ENCODE peak calls at places on chromosomes 7 and 10, in five cellular contexts. One of them, this sample, is unnamed.

GRCh38 chr7:101733713-101734475 is 83.5 kb upstream of the CUX1 start:
- DNase-seq in neuronal stem cell: peak
- DNase-seq in H9: peak
- DNase-seq in mesenchymal stem cell: peak
- DNase-seq in mesendoderm: peak
- DNase-seq in this sample: peak

GRCh38 chr7:38746438-38746837 is 115.3 kb upstream of the AMPH start:
- DNase-seq in mesendoderm: no peak
- DNase-seq in neuronal stem cell: no peak
- DNase-seq in mesenchymal stem cell: no peak
- DNase-seq in H9: no peak
- DNase-seq in this sample: no peak

GRCh38 chr7:129098409-129099084 is 43.6 kb upstream of the TNPO3 start:
- DNase-seq in H9: no peak
- DNase-seq in neuronal stem cell: no peak
- DNase-seq in mesendoderm: no peak
- DNase-seq in mesenchymal stem cell: no peak
- DNase-seq in this sample: no peak

GRCh38 chr7:93407239-93407638 is 167.3 kb downstream of the CALCR start:
- DNase-seq in mesenchymal stem cell: no peak
- DNase-seq in H9: no peak
- DNase-seq in mesendoderm: peak
- DNase-seq in neuronal stem cell: no peak
- DNase-seq in this sample: no peak

GRCh38 chr7:128783143-128783799 is 7.7 kb upstream of the OPN1SW start:
- DNase-seq in mesendoderm: peak
- DNase-seq in neuronal stem cell: no peak
- DNase-seq in H9: peak
- DNase-seq in mesenchymal stem cell: peak
- DNase-seq in this sample: peak

GRCh38 chr10:79248341-79248931 is 98.8 kb upstream of the PPIF start:
- DNase-seq in neuronal stem cell: no peak
- DNase-seq in mesenchymal stem cell: peak
- DNase-seq in mesendoderm: no peak
- DNase-seq in H9: no peak
- DNase-seq in this sample: no peak

GRCh38 chr7:64877714-64878610 is 25.1 kb upstream of the ZNF273 start:
- DNase-seq in neuronal stem cell: no peak
- DNase-seq in H9: peak
- DNase-seq in mesenchymal stem cell: no peak
- DNase-seq in mesendoderm: no peak
- DNase-seq in this sample: no peak

GRCh38 chr10:3813267-3813666 is 28.3 kb upstream of the KLF6 start:
- DNase-seq in neuronal stem cell: no peak
- DNase-seq in mesendoderm: no peak
- DNase-seq in H9: no peak
- DNase-seq in mesenchymal stem cell: no peak
- DNase-seq in this sample: no peak

GRCh38 chr7:112547916-112548315 is 67.1 kb downstream of the LSMEM1 start:
- DNase-seq in mesendoderm: no peak
- DNase-seq in mesenchymal stem cell: no peak
- DNase-seq in neuronal stem cell: no peak
- DNase-seq in H9: no peak
- DNase-seq in this sample: peak

GRCh38 chr7:112550468-112551060 is 69.8 kb downstream of the LSMEM1 start:
- DNase-seq in neuronal stem cell: no peak
- DNase-seq in mesendoderm: peak
- DNase-seq in mesenchymal stem cell: peak
- DNase-seq in H9: no peak
- DNase-seq in this sample: peak

GRCh38 chr7:112540839-112541577 is 60.2 kb downstream of the LSMEM1 start:
- DNase-seq in neuronal stem cell: no peak
- DNase-seq in mesenchymal stem cell: no peak
- DNase-seq in H9: no peak
- DNase-seq in mesendoderm: no peak
- DNase-seq in this sample: no peak

GRCh38 chr7:112546723-112547513 is 66.1 kb downstream of the LSMEM1 start:
- DNase-seq in mesendoderm: peak
- DNase-seq in neuronal stem cell: no peak
- DNase-seq in mesenchymal stem cell: no peak
- DNase-seq in H9: peak
- DNase-seq in this sample: peak
- H4K8ac ChIP-seq in mesendoderm: no peak
- H4K8ac ChIP-seq in neuronal stem cell: no peak
- H4K8ac ChIP-seq in mesenchymal stem cell: no peak
- H4K8ac ChIP-seq in H9: no peak
- H4K8ac ChIP-seq in this sample: no peak

GRCh38 chr10:25694976-25695375 is 239.1 kb upstream of the MYO3A start:
- DNase-seq in mesendoderm: no peak
- DNase-seq in H9: no peak
- DNase-seq in neuronal stem cell: no peak
- DNase-seq in mesenchymal stem cell: no peak
- DNase-seq in this sample: no peak

GRCh38 chr10:25694206-25694933 is 239.7 kb upstream of the MYO3A start:
- DNase-seq in neuronal stem cell: no peak
- DNase-seq in mesenchymal stem cell: no peak
- DNase-seq in H9: no peak
- DNase-seq in mesendoderm: peak
- DNase-seq in this sample: no peak

DNA sequence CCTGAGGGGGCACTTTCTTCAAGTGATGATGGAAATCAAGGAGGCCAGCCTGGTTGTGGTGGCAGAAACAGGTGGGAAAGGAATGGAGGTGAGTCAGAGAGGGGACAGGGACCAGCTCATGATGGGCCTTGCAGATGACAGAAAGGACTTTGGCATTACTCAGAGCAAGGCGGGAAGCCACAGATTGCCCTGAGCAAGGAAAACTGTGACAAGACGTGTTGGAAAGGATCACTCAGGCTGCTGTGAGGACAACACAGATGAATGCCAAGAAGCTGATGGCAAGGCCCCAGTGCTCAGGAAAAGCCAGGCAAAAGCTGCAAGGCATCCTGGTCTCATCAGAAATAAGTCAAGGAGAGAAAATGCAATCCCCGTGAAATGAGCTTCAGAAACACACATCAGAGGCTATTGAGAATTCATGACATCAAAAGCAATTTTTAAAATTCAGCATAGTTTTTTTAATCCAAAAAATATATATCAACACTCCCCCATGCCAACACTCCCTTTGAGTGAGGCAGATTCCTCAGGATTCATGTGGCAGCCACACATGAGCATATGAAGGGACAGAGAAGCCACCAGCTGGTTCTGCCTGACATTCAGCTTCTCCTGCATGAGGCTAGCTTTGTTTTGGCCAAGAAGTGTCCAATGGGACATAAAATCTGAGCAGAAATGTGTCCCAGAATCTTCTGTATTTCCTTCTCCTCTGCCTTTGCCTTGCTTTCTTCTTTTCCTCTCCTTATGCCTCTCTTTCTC is 244.5 kb upstream of the MYO3A start:
- DNase-seq in neuronal stem cell: no peak
- DNase-seq in mesendoderm: peak
- DNase-seq in H9: no peak
- DNase-seq in mesenchymal stem cell: no peak
- DNase-seq in this sample: no peak
- H2BK5ac ChIP-seq in neuronal stem cell: no peak
- H2BK5ac ChIP-seq in mesendoderm: no peak
- H2BK5ac ChIP-seq in H9: no peak
- H2BK5ac ChIP-seq in mesenchymal stem cell: no peak
- H2BK5ac ChIP-seq in this sample: no peak

GRCh38 chr7:85261341-85261740 is 74.5 kb upstream of the SEMA3D start:
- DNase-seq in neuronal stem cell: no peak
- DNase-seq in mesenchymal stem cell: peak
- DNase-seq in mesendoderm: no peak
- DNase-seq in H9: no peak
- DNase-seq in this sample: peak

GRCh38 chr7:85262891-85263290 is 76.0 kb upstream of the SEMA3D start:
- DNase-seq in H9: no peak
- DNase-seq in neuronal stem cell: no peak
- DNase-seq in mesenchymal stem cell: no peak
- DNase-seq in mesendoderm: no peak
- DNase-seq in this sample: no peak
- H4K8ac ChIP-seq in H9: no peak
- H4K8ac ChIP-seq in neuronal stem cell: no peak
- H4K8ac ChIP-seq in mesenchymal stem cell: no peak
- H4K8ac ChIP-seq in mesendoderm: no peak
- H4K8ac ChIP-seq in this sample: no peak

DNA sequence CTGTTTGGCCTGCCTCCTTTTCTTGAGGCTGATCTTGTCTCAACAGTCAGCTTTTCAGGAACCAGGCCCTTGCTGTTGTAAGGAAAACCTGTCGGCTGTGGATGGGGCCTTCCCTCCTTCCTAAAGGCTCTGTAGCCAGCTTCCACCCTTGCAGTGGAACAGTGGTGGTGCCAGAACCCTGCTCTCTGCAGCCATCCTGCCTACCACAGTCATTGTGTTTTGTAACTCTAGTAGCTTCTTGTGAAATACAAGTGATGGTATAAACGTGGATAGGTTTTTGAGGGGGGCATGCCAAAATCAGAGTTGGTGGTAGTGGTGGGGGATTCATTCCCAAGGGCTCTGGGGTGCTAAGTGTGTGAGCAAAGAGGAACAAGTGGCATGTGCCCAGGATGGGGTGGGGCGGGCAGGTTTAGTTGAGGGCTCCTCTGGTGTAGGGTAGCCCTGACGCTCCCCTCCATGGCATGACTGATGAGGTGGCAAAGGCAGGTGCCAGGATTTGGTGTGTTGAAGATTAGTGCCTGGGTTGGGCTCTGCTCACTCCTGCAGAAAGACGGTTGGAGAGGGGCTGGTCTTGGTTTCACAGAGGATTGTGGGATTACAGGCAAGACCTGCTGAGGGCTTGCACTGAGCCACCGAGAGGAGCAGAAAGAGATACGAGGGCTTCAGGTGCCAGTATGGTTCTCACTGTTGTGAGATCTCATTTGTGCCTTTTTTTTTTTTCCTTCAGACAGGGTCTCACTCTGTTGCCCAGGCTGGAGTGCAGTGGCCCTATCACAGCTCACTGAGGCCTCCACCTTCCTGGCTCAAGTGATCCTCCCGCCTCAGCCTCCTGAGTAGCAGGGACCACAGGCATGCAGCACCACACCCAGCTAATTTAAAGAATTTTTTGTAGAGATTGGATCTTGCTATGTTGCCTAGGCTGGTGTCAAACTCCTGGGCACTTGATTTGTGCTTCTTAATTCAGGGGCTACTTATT is 7.4 kb downstream of the TSPAN14 start:
- DNase-seq in H9: no peak
- DNase-seq in mesenchymal stem cell: no peak
- DNase-seq in neuronal stem cell: no peak
- DNase-seq in mesendoderm: no peak
- DNase-seq in this sample: no peak
- H2BK5ac ChIP-seq in H9: no peak
- H2BK5ac ChIP-seq in mesenchymal stem cell: no peak
- H2BK5ac ChIP-seq in neuronal stem cell: no peak
- H2BK5ac ChIP-seq in mesendoderm: peak
- H2BK5ac ChIP-seq in this sample: peak

GRCh38 chr10:84237199-84238051 is 3.9 kb downstream of the LRIT1 start:
- DNase-seq in H9: peak
- DNase-seq in mesenchymal stem cell: no peak
- DNase-seq in mesendoderm: peak
- DNase-seq in neuronal stem cell: peak
- DNase-seq in this sample: no peak
- H4K8ac ChIP-seq in H9: no peak
- H4K8ac ChIP-seq in mesenchymal stem cell: no peak
- H4K8ac ChIP-seq in mesendoderm: no peak
- H4K8ac ChIP-seq in neuronal stem cell: no peak
- H4K8ac ChIP-seq in this sample: no peak

GRCh38 chr7:30474485-30474884 is 4.1 kb downstream of the NOD1 start:
- DNase-seq in neuronal stem cell: no peak
- DNase-seq in H9: no peak
- DNase-seq in mesendoderm: no peak
- DNase-seq in mesenchymal stem cell: no peak
- DNase-seq in this sample: no peak
- H2BK5ac ChIP-seq in neuronal stem cell: no peak
- H2BK5ac ChIP-seq in H9: no peak
- H2BK5ac ChIP-seq in mesendoderm: no peak
- H2BK5ac ChIP-seq in mesenchymal stem cell: no peak
- H2BK5ac ChIP-seq in this sample: no peak

GRCh38 chr7:51067757-51068156 is 248.9 kb downstream of the COBL start:
- DNase-seq in neuronal stem cell: peak
- DNase-seq in H9: peak
- DNase-seq in mesendoderm: peak
- DNase-seq in mesenchymal stem cell: peak
- DNase-seq in this sample: peak
- H4K8ac ChIP-seq in neuronal stem cell: no peak
- H4K8ac ChIP-seq in H9: no peak
- H4K8ac ChIP-seq in mesendoderm: no peak
- H4K8ac ChIP-seq in mesenchymal stem cell: peak
- H4K8ac ChIP-seq in this sample: no peak

GRCh38 chr7:150415161-150416160 is 35.0 kb upstream of the GIMAP8 start:
- DNase-seq in mesendoderm: no peak
- DNase-seq in mesenchymal stem cell: no peak
- DNase-seq in H9: peak
- DNase-seq in neuronal stem cell: no peak
- DNase-seq in this sample: no peak
- H2BK5ac ChIP-seq in mesendoderm: no peak
- H2BK5ac ChIP-seq in mesenchymal stem cell: no peak
- H2BK5ac ChIP-seq in H9: no peak
- H2BK5ac ChIP-seq in neuronal stem cell: no peak
- H2BK5ac ChIP-seq in this sample: no peak

DNA sequence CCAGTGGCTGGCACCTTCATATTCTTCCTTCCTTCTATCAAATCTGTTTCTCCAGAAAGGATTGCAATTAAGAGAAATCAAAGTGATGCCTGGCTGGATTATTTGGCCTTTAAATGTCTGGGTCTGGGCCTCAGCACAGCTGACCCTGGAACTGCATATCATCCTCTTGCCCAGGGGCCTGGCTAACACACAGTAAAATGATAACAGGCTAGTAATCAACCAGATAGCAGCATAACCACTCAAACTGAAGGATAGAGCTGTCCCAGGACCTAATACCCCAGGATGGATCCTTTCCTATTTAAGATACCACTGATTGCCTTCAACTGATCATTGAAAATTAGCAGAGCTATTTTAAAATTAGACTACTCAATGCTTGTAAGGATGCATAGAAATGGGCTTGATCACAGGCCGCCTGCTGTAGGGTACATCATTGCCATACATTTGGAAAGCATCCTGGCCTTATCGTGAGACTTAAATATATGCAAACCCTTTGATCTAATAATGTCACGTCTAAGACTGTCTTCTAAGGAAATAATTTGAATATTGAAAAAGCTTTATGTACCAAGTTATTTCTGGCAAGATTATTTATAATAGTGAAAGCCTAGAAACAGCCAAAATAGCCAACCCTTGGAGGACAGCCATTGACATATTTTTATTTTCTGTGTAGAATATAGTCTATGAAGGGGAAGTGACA is 144.0 kb upstream of the CHST15 start:
- DNase-seq in mesendoderm: no peak
- DNase-seq in mesenchymal stem cell: no peak
- DNase-seq in neuronal stem cell: no peak
- DNase-seq in H9: no peak
- DNase-seq in this sample: no peak
- H4K8ac ChIP-seq in mesendoderm: no peak
- H4K8ac ChIP-seq in mesenchymal stem cell: no peak
- H4K8ac ChIP-seq in neuronal stem cell: no peak
- H4K8ac ChIP-seq in H9: no peak
- H4K8ac ChIP-seq in this sample: no peak